ENCODE peak calls at places on chromosomes 16 and 17, in five cellular contexts. I, A, C, Q and F are unnamed samples. For H3K4me1, the result is how much of the 10 kb centered on the place peaks cover.

GRCh38 chr16:47586121-47586520 is 125.0 kb downstream of the PHKB start:
- DNase-seq in I (no peak), A (no peak), C (no peak), Q (no peak), F (no peak)

GRCh38 chr17:74215332-74215727 is 2.0 kb downstream of the TTYH2 start:
- DNase-seq in I (no peak), A (no peak), C (no peak), Q (no peak), F (no peak)

GRCh38 chr16:30715777-30716445 is 16.9 kb downstream of the SRCAP start:
- DNase-seq in I (peak), A (no peak), C (no peak), Q (no peak), F (no peak)

GRCh38 chr16:9447699-9448098 is 356.3 kb downstream of the HAPSTR1 start:
- DNase-seq in I (no peak), A (no peak), C (no peak), Q (no peak), F (no peak)

GRCh38 chr17:29720471-29720990 is 97.8 kb upstream of the CORO6 start:
- DNase-seq in I (no peak), A (no peak), C (no peak), Q (no peak), F (no peak)

GRCh38 chr17:48100591-48101011 is 677 bp downstream of the CBX1 start:
- DNase-seq in I (peak), A (peak), C (peak), Q (peak), F (peak)

GRCh38 chr17:39863918-39864746 is at the start of gene IKZF3:
- DNase-seq in I (peak), A (peak), C (peak), Q (peak), F (no peak)

GRCh38 chr16:17397499-17397891 is 73.3 kb downstream of the XYLT1 start:
- DNase-seq in I (peak), A (peak), C (no peak), Q (peak), F (no peak)

GRCh38 chr16:72986011-72986410 is 61.9 kb downstream of the ZFHX3 start:
- DNase-seq in I (no peak), A (no peak), C (peak), Q (peak), F (peak)

GRCh38 chr17:39002991-39003715 is 36.0 kb upstream of the FBXO47 start:
- DNase-seq in I (no peak), A (peak), C (peak), Q (peak), F (peak)

GRCh38 chr17:33038740-33039139 is 47.1 kb downstream of the SPACA3 start:
- DNase-seq in I (peak), A (peak), C (no peak), Q (peak), F (no peak)

GRCh38 chr17:45310380-45311324 is 6.2 kb downstream of the MAP3K14 start:
- DNase-seq in I (no peak), A (no peak), C (no peak), Q (peak), F (no peak)

GRCh38 chr17:12909511-12909910 is 108.3 kb downstream of the ELAC2 start:
- DNase-seq in I (no peak), A (no peak), C (no peak), Q (no peak), F (no peak)

GRCh38 chr16:2473425-2473926 is 1.5 kb upstream of the TBC1D24 start:
- DNase-seq in I (no peak), A (no peak), C (no peak), Q (no peak), F (no peak)

GRCh38 chr16:2472488-2472864 is 1.4 kb downstream of the NTN3 start:
- DNase-seq in I (no peak), A (no peak), C (no peak), Q (no peak), F (no peak)

GRCh38 chr16:2471653-2472487 is 773 bp downstream of the NTN3 start:
- DNase-seq in I (no peak), A (no peak), C (no peak), Q (no peak), F (no peak)

GRCh38 chr16:2473999-2474876 is 689 bp upstream of the TBC1D24 start:
- DNase-seq in I (peak), A (peak), C (no peak), Q (peak), F (no peak)

GRCh38 chr16:2472885-2473284 is 1.8 kb downstream of the NTN3 start:
- DNase-seq in I (no peak), A (no peak), C (no peak), Q (no peak), F (no peak)
- H3K4me1 ChIP-seq in I (under half), A (under half), C (under half), Q (under half), F (half or more)

GRCh38 chr17:83155128-83156081 is 76.0 kb downstream of the METRNL start:
- DNase-seq in I (no peak), A (no peak), C (no peak), Q (no peak), F (no peak)
- TF ChIP-seq CTCF in I (no peak), A (no peak), C (no peak), Q (no peak), F (no peak)

DNA sequence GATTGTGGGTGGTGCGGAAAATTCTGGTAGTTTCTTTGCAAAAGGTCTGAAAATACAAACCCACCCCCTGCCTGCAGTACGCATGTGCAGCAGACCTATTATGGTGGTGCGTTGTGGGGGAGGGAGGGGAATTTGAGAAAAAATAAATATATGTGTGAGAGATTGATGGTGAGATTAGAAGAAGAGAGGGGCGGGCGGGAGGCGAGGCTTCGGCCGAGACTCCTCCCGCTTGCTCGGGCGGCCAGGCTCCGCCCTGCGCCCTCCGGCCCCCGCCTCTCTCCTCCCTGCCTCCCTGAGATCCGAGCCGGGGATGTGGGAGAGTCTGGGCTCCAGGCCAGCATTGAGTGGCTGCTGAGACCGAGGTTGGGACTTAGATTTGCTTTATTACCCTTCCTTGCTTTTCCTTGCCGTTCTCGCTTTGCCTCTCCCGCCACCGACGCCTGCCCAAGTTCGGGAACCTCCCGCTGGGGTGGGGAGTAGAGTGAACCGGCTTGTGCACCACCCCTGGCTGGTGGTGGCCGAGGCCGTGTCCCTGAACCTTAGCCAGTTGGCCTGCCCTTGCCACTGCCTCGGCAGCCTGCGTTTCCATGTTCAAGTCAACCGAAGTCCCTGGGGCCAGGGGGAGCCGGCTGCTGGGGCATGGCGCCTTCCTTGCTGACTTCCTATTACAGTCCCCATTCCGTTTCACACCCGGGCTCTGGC is 956 bp upstream of the CHD3 start:
- DNase-seq in I (peak), A (peak), C (peak), Q (peak), F (peak)
- TF ChIP-seq POLR2A in I (peak), A (peak), C (peak), Q (peak), F (no peak)

GRCh38 chr17:79779088-79779529 is 1.2 kb downstream of the CBX2 start:
- DNase-seq in I (no peak), A (no peak), C (no peak), Q (no peak), F (no peak)
- H3K4me1 ChIP-seq in I (under half), A (under half), C (under half), Q (under half), F (under half)

GRCh38 chr17:35372846-35373531 is 432 bp downstream of the SLFN11 start:
- DNase-seq in I (no peak), A (no peak), C (peak), Q (peak), F (no peak)
- TF ChIP-seq CTCF in I (no peak), A (no peak), C (no peak), Q (no peak), F (no peak)

DNA sequence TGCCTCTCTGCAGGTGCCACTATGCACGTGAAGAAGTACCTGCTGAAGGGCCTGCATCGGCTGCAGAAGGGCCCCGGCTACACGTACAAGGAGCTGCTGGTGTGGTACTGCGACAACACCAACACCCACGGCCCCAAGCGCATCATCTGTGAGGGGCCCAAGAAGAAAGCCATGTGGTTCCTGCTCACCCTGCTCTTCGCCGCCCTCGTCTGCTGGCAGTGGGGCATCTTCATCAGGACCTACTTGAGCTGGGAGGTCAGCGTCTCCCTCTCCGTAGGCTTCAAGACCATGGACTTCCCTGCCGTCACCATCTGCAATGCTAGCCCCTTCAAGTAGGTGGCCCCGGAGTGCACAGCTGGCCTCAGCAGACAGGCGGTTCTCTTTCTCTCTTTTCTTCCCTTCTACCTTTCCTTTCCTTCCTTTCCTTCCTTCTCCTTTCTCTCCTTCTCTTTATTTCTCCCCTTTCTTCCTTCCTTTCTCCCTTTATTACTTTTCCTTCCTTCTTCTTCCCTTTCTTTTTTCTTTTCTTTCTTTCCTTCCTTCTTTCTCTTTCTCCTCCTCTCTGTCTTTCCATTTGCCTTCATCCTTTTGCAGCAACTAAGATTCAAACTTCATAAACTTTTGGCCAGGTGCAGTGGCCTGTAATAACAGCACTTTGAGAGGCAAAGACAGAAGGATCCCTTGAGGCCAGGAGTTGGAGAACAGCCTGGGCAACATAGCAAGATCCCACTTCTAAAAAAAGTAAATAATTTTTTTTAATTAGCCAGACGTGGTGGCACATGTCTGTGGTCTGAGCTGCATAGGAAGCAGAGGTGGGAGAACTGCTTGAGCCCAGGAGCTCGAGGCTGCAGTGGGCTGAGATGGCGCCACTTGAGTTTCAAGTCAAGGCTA is 46.7 kb downstream of the SCNN1B start:
- DNase-seq in I (peak), A (no peak), C (no peak), Q (no peak), F (no peak)
- TF ChIP-seq POLR2A in I (no peak), A (no peak), C (no peak), Q (no peak), F (no peak)

GRCh38 chr17:49819118-49819517 is 28.8 kb downstream of the TAC4 start:
- DNase-seq in I (no peak), A (no peak), C (no peak), Q (no peak), F (no peak)
- H3K4me1 ChIP-seq in I (under half), A (under half), C (under half), Q (under half), F (half or more)

GRCh38 chr16:1494129-1494640 is 1.0 kb downstream of the TELO2 start:
- DNase-seq in I (peak), A (peak), C (peak), Q (peak), F (peak)
- TF ChIP-seq CTCF in I (peak), A (peak), C (peak), Q (no peak), F (peak)